ENCODE peak calls at places on chromosomes 12 and 14, in four cellular contexts. V, G, F and K are unnamed samples.
A peak's percentile ranks its signal among the peaks of the same experiment; 100 is the strongest.

GRCh38 chr14:58708004-58708403 is 70.2 kb downstream of the DACT1 start:
- DNase-seq in V (no peak), G (no peak), F (no peak), K (no peak)

GRCh38 chr12:88371416-88372183 is 208.7 kb downstream of the KITLG start:
- DNase-seq in V (no peak), G (peak; percentile 33), F (no peak), K (no peak)

GRCh38 chr14:91302391-91302790 is 57.9 kb upstream of the GPR68 start:
- DNase-seq in V (no peak), G (no peak), F (no peak), K (no peak)

GRCh38 chr12:64083285-64084210 is 138.5 kb downstream of the KICS2 start:
- DNase-seq in V (peak; percentile 74), G (peak; percentile 84), F (no peak), K (peak; percentile 78)

GRCh38 chr14:72679106-72679505 is 214.8 kb downstream of the DPF3 start:
- DNase-seq in V (no peak), G (no peak), F (peak; percentile 7), K (no peak)

GRCh38 chr14:23548351-23549318 is 2.9 kb downstream of the ZFHX2 start:
- DNase-seq in V (no peak), G (no peak), F (peak; percentile 37), K (no peak)

GRCh38 chr12:50597200-50598195 is 92.7 kb downstream of the DIP2B start:
- DNase-seq in V (no peak), G (no peak), F (no peak), K (no peak)

GRCh38 chr12:83700858-83701257 is 1014.2 kb downstream of the TMTC2 start:
- DNase-seq in V (no peak), G (no peak), F (no peak), K (no peak)

GRCh38 chr14:64194404-64194803 is 99.8 kb downstream of the ESR2 start:
- DNase-seq in V (no peak), G (no peak), F (no peak), K (no peak)

GRCh38 chr14:51095854-51096823 is 1.2 kb upstream of the TRIM9 start:
- DNase-seq in V (peak; percentile 54), G (peak; percentile 18), F (peak; percentile 17), K (peak; percentile 94)

GRCh38 chr12:75622492-75622891 is 111.1 kb upstream of the KRR1 start:
- DNase-seq in V (no peak), G (no peak), F (no peak), K (no peak)

GRCh38 chr12:31832740-31833540 is 104.1 kb upstream of the AMN1 start:
- DNase-seq in V (no peak), G (no peak), F (no peak), K (no peak)

GRCh38 chr14:80003138-80003537 is 208.2 kb downstream of the DIO2 start:
- DNase-seq in V (no peak), G (no peak), F (no peak), K (no peak)

GRCh38 chr14:96139879-96140278 is 64.8 kb upstream of the BDKRB2 start:
- DNase-seq in V (no peak), G (no peak), F (no peak), K (no peak)

GRCh38 chr14:67622675-67623074 is 3.0 kb downstream of the ARG2 start:
- DNase-seq in V (no peak), G (no peak), F (peak; percentile 27), K (no peak)

GRCh38 chr14:92677087-92677668 is 71.2 kb downstream of the LGMN start:
- DNase-seq in V (peak; percentile 6), G (no peak), F (no peak), K (no peak)

GRCh38 chr12:11711675-11712327 is 62.3 kb downstream of the ETV6 start:
- DNase-seq in V (no peak), G (no peak), F (no peak), K (no peak)
- H3K27ac ChIP-seq in V (no peak overlapping the region), G (peak overlapping the region; percentile 33), F (no peak overlapping the region), K (peak overlapping the region; percentile 12)

DNA sequence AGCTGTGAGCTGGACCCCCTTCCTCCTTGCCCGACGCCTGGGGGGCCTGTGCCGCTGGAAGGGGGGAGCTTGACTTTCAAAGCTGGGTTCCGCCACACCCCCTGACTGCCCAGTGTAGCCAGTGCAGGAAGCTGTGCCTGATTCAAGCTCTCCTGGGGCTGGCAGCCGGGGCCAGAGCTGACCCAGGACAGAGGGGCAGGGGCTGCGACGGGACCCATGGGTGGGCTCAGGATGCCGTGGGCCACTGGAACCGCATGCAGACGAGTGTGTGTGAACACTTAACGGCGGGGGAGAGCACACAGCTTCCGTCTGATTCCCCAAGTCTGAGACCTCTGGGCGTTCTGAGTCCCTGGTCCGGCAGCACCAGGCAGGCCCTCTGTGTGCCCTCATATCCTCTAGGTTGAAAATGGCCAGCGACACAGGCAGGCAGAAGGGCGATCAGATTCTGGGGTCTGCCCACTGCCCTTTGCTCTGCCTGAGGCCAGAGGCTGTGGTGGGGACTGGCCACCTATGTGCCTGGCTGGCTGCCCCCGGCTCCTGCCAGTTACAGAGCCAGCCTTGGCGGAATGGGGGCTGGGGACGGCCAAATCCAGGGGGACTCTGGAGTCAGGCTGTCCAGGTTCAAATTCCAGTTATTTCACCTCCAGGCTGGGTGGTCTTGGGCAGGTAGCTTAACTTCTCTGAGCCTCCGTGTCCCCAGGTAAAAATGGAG is 54.0 kb downstream of the CYP46A1 start:
- DNase-seq in V (no peak), G (no peak), F (no peak), K (no peak)
- H3K4me3 ChIP-seq in V (peak overlapping the region; percentile 42), G (peak overlapping the region; percentile 43), F (no peak overlapping the region), K (peak overlapping the region; percentile 47)

DNA sequence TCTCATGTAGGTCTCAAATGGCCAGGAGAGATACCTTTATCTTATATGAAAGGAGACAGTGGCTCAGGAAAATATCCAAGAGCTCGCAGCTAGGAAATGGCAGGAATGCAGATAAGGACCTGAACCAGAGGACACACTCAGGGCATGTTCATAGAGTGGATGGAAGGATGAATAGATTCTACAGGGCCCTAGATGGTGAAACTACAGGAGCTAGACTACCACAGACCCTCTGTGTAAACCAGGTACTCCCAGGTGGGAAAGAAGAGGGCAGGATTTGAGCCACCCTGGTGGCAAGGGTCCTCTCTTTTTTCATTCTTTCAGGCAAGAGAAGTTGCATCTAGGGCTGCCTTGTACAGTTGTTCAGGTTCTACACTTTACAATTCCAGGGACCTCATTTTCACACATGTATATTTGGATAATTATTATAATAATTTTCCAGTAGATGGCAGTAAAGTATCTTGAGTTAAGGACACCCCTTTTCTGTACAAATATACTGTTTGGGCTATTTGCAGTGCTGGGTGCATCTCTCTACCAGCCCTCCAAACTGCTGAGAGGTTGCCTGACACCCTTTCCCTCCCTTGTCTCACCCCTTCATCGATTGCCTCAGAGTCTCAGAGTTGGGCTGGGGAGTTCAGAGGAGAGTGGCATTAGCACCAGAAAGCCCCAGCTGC is 10.5 kb upstream of the ZDHHC22 start:
- DNase-seq in V (no peak), G (no peak), F (no peak), K (no peak)
- TF ChIP-seq CTCF in V (no peak), G (peak; percentile 22), F (peak; percentile 21), K (no peak)

GRCh38 chr12:1947081-1947480 is 28.6 kb upstream of the CACNA2D4 start:
- DNase-seq in V (no peak), G (no peak), F (no peak), K (no peak)

GRCh38 chr12:1946311-1946710 is 27.9 kb upstream of the CACNA2D4 start:
- DNase-seq in V (no peak), G (no peak), F (no peak), K (no peak)

GRCh38 chr12:1948883-1949282 is 30.4 kb upstream of the CACNA2D4 start:
- DNase-seq in V (no peak), G (no peak), F (no peak), K (no peak)

DNA sequence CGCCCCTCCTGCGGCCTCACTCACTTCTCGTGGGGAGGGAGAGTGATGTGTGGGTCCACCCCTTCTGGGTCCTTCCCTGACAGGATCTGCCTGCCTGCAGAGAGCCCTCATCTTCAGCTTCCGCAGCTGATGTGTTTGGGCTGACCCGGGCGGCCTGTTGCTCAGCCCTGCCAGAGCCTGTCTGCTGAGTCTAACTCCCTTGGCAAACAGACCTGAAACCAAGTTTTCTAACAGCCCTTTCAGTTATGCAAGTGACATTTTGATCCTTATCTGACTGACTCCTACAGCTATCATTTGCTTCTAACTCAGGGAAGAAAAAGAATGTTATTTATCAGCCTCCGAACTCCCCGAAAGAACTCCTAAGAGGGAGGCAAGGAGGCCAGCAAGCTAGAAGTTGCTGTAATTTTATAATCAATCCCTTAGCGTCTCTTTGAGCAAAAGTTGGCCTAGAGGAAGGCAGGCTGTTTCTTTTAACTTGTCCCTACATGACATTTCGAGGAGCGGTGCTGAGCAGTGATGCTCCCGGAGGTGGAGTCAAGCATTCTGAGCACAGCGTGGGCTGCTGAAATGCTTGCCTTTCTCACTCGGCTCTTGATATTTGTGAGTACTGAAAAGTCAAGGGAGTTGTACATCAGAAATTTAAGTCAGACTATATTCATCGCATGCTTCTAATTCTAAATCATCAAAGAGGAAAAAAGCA is 31.5 kb upstream of the CACNA2D4 start:
- DNase-seq in V (no peak), G (no peak), F (no peak), K (no peak)
- H3K27ac ChIP-seq in V (peak overlapping the region; percentile 16), G (peak overlapping the region; percentile 86), F (no peak overlapping the region), K (no peak overlapping the region)

GRCh38 chr12:130879212-130879686 is 7.4 kb downstream of the RAN start:
- DNase-seq in V (no peak), G (peak; percentile 13), F (no peak), K (no peak)

GRCh38 chr12:130876297-130876696 is 4.4 kb downstream of the RAN start:
- DNase-seq in V (no peak), G (no peak), F (no peak), K (no peak)

GRCh38 chr12:130878193-130879185 is 6.6 kb downstream of the RAN start:
- DNase-seq in V (no peak), G (no peak), F (no peak), K (no peak)

GRCh38 chr12:130876758-130877157 is 4.9 kb downstream of the RAN start:
- DNase-seq in V (no peak), G (no peak), F (no peak), K (no peak)

GRCh38 chr12:130877333-130877732 is 5.5 kb downstream of the RAN start:
- DNase-seq in V (no peak), G (no peak), F (no peak), K (no peak)
- H3K4me3 ChIP-seq in V (no peak overlapping the region), G (no peak overlapping the region), F (no peak overlapping the region), K (no peak overlapping the region)

GRCh38 chr12:119685375-119685774 is 17.4 kb downstream of the PRKAB1 start:
- DNase-seq in V (no peak), G (no peak), F (no peak), K (no peak)
- TF ChIP-seq CTCF in V (no peak), G (no peak), F (no peak), K (no peak)

GRCh38 chr12:78007173-78007572 is 176.5 kb downstream of the NAV3 start:
- DNase-seq in V (no peak), G (no peak), F (no peak), K (no peak)

GRCh38 chr12:78004451-78005093 is 173.9 kb downstream of the NAV3 start:
- DNase-seq in V (no peak), G (no peak), F (no peak), K (no peak)

GRCh38 chr12:78005094-78005492 is 174.4 kb downstream of the NAV3 start:
- DNase-seq in V (no peak), G (no peak), F (no peak), K (no peak)

GRCh38 chr12:78009031-78009430 is 178.3 kb downstream of the NAV3 start:
- DNase-seq in V (no peak), G (no peak), F (no peak), K (no peak)
- H3K27ac ChIP-seq in V (no peak overlapping the region), G (no peak overlapping the region), F (no peak overlapping the region), K (no peak overlapping the region)